ENCODE peak calls at places on chromosomes 11 and 22, in ten cellular contexts. Z is central memory CD4-positive, alpha-beta T cell; K is A172; O is M059J; H is small intestine; R is progenitor cell of endocrine pancreas; B is activated T-cell treated with anti-CD3 and anti-CD28 coated beads for 24 hours; W is fibroblast of the conjunctiva; G is suprapubic skin; Y is Jurkat, Clone E6-1. J is an unnamed sample.

GRCh38 chr22:45235101-45235777 is 5.5 kb downstream of the KIAA0930 start:
- DNase-seq in Y (no peak), W (no peak), K (no peak), Z (no peak), O (no peak), H (no peak), G (no peak), R (no peak), B (no peak), J (no peak)

GRCh38 chr11:105092255-105093239 is 47.0 kb downstream of the CARD18 start:
- DNase-seq in B (no peak), R (no peak), Y (no peak), W (peak), G (no peak), O (peak), K (no peak), H (no peak), Z (no peak), J (no peak)

GRCh38 chr11:134676516-134677287 is 264.7 kb upstream of the B3GAT1 start:
- DNase-seq in R (no peak), H (no peak), Z (no peak), G (no peak), K (no peak), Y (no peak), O (no peak), W (no peak), B (no peak), J (no peak)

GRCh38 chr22:38417252-38418060 is 37.5 kb downstream of the KCNJ4 start:
- DNase-seq in Y (no peak), G (peak), H (no peak), R (no peak), Z (no peak), B (no peak), W (no peak), O (no peak), K (no peak), J (no peak)

GRCh38 chr11:73184953-73185671 is 33.0 kb upstream of the P2RY2 start:
- DNase-seq in Z (peak), W (peak), B (peak), G (peak), R (peak), O (peak), Y (no peak), K (peak), H (peak), J (peak)

GRCh38 chr11:8006349-8006977 is 19.3 kb downstream of the EIF3F start:
- DNase-seq in Z (peak), Y (peak), O (peak), H (peak), K (peak), W (peak), B (peak), G (no peak), R (peak), J (peak)

GRCh38 chr11:103624708-103625623 is 411.5 kb upstream of the DDI1 start:
- DNase-seq in W (peak), Z (no peak), H (no peak), G (no peak), O (peak), R (no peak), B (no peak), Y (no peak), K (peak), J (no peak)

GRCh38 chr11:118166641-118167040 is 9.8 kb downstream of the SCN2B start:
- DNase-seq in B (no peak), K (no peak), Z (no peak), W (no peak), Y (no peak), G (no peak), H (no peak), R (no peak), O (no peak), J (no peak)

GRCh38 chr11:130452171-130452570 is 3.7 kb downstream of the ADAMTS15 start:
- DNase-seq in R (no peak), K (no peak), W (no peak), Z (no peak), H (no peak), G (no peak), O (no peak), Y (no peak), B (no peak), J (no peak)

GRCh38 chr11:57095417-57095816 is 86.3 kb upstream of the LRRC55 start:
- DNase-seq in O (no peak), K (no peak), G (no peak), W (no peak), R (no peak), H (no peak), B (no peak), Z (no peak), Y (no peak), J (no peak)

GRCh38 chr22:46809153-46809885 is 46.9 kb downstream of the TBC1D22A start:
- DNase-seq in Z (no peak), H (no peak), G (no peak), K (no peak), B (no peak), W (no peak), R (no peak), O (no peak), Y (no peak), J (no peak)

GRCh38 chr11:111719379-111719778 is 46.8 kb downstream of the PPP2R1B start:
- DNase-seq in O (peak), W (no peak), R (no peak), Y (no peak), H (no peak), G (no peak), B (no peak), K (peak), Z (no peak), J (no peak)

GRCh38 chr22:39567135-39567946 is 3.2 kb upstream of the CACNA1I start:
- DNase-seq in R (no peak), G (no peak), O (no peak), W (no peak), Y (peak), K (no peak), H (peak), Z (peak), B (no peak), J (peak)

GRCh38 chr11:62908468-62909072 is 12.6 kb downstream of the CHRM1 start:
- DNase-seq in B (no peak), W (no peak), K (no peak), O (no peak), Z (no peak), G (no peak), Y (no peak), H (no peak), R (no peak), J (no peak)

GRCh38 chr22:36925388-36926290 is 12.2 kb downstream of the CSF2RB start:
- DNase-seq in O (peak), Z (no peak), G (no peak), B (no peak), Y (no peak), K (no peak), H (no peak), R (no peak), W (no peak), J (no peak)

GRCh38 chr22:44913198-44913983 is 96.4 kb downstream of the PHF21B start:
- DNase-seq in O (no peak), W (no peak), K (no peak), Z (no peak), H (no peak), Y (no peak), B (no peak), G (peak), R (no peak), J (no peak)

GRCh38 chr11:78742430-78742829 is 167.8 kb upstream of the NARS2 start:
- DNase-seq in Z (no peak), K (no peak), R (no peak), H (peak), W (no peak), Y (no peak), G (no peak), O (peak), B (no peak), J (no peak)

GRCh38 chr11:45665206-45665932 is at the start of gene CHST1:
- DNase-seq in O (peak), G (peak), W (no peak), Z (no peak), Y (no peak), H (peak), B (no peak), R (peak), K (peak), J (no peak)

GRCh38 chr11:38476808-38477565 is 1879.0 kb upstream of the RAG2 start:
- DNase-seq in B (no peak), R (no peak), Z (no peak), K (no peak), G (no peak), H (no peak), Y (no peak), O (peak), W (no peak), J (no peak)

GRCh38 chr22:25404923-25405853 is 159.3 kb upstream of the GRK3 start:
- DNase-seq in Y (no peak), R (peak), H (peak), B (peak), W (no peak), K (no peak), G (peak), Z (peak), O (peak), J (peak)

GRCh38 chr22:17874231-17874630 is 100.0 kb upstream of the BID start:
- DNase-seq in W (no peak), B (no peak), H (no peak), R (no peak), Z (no peak), Y (no peak), G (no peak), O (no peak), K (no peak), J (no peak)

GRCh38 chr11:118415739-118416068 is 14.3 kb downstream of the ATP5MG start:
- DNase-seq in Y (no peak), K (peak), H (peak), O (peak), Z (peak), B (no peak), W (peak), G (no peak), R (no peak), J (no peak)

GRCh38 chr11:61075891-61076290 is 26.4 kb upstream of the CD5 start:
- DNase-seq in O (peak), Y (no peak), H (no peak), K (peak), R (no peak), B (no peak), G (no peak), W (no peak), Z (no peak), J (no peak)

GRCh38 chr11:65546217-65546958 is 11.8 kb downstream of the LTBP3 start:
- DNase-seq in Z (peak), K (no peak), R (peak), B (peak), H (peak), Y (peak), O (no peak), W (no peak), G (peak), J (peak)

GRCh38 chr11:76823481-76824028 is 37.2 kb upstream of the ACER3 start:
- DNase-seq in B (no peak), G (no peak), Y (no peak), K (peak), H (peak), W (no peak), R (no peak), O (peak), Z (no peak), J (no peak)

GRCh38 chr11:93122535-93122934 is 75.3 kb downstream of the SLC36A4 start:
- DNase-seq in O (no peak), Y (no peak), R (no peak), Z (no peak), B (no peak), W (no peak), K (no peak), G (no peak), H (peak), J (no peak)

GRCh38 chr22:39960791-39961746 is 872 bp downstream of the TMA7B start:
- DNase-seq in G (no peak), H (peak), B (peak), Y (no peak), K (peak), Z (peak), O (peak), W (peak), R (no peak), J (peak)

GRCh38 chr22:30416403-30416802 is 9.2 kb upstream of the MTFP1 start:
- DNase-seq in W (no peak), B (no peak), G (no peak), K (no peak), H (peak), O (no peak), Y (no peak), R (no peak), Z (no peak), J (no peak)

GRCh38 chr11:78763664-78764063 is 189.0 kb upstream of the NARS2 start:
- DNase-seq in R (no peak), G (no peak), K (no peak), O (no peak), H (no peak), B (no peak), Y (no peak), Z (no peak), W (no peak), J (no peak)

GRCh38 chr22:48434868-48435250 is 1392.8 kb downstream of the BRD1 start:
- DNase-seq in R (no peak), Y (no peak), Z (no peak), H (no peak), O (no peak), W (no peak), B (no peak), K (no peak), G (no peak), J (no peak)

J was measured in effector CD4-positive, alpha-beta T cell.